ENCODE peak calls at places on chromosomes 4 and X, in seven cellular contexts. One of them, this sample, is unnamed.

GRCh38 chr4:109009909-109010308 is 247.1 kb upstream of the ETNPPL start:
- DNase-seq in A549: no peak
- DNase-seq in HCT116: no peak
- DNase-seq in K562: no peak
- DNase-seq in GM12878: no peak
- DNase-seq in GM23338: no peak
- DNase-seq in SK-N-SH: peak
- DNase-seq in this sample: no peak

GRCh38 chrX:2823795-2824386 is 4.8 kb upstream of the GYG2 start:
- DNase-seq in HCT116: no peak
- DNase-seq in GM23338: no peak
- DNase-seq in A549: no peak
- DNase-seq in SK-N-SH: no peak
- DNase-seq in GM12878: no peak
- DNase-seq in K562: no peak
- DNase-seq in this sample: no peak

GRCh38 chrX:25523574-25523973 is 507.8 kb upstream of the ARX start:
- DNase-seq in GM12878: no peak
- DNase-seq in HCT116: peak
- DNase-seq in GM23338: peak
- DNase-seq in SK-N-SH: peak
- DNase-seq in K562: peak
- DNase-seq in A549: peak
- DNase-seq in this sample: peak

GRCh38 chrX:73867144-73867543 is 304.1 kb downstream of the CHIC1 start:
- DNase-seq in GM23338: no peak
- DNase-seq in A549: no peak
- DNase-seq in GM12878: no peak
- DNase-seq in SK-N-SH: no peak
- DNase-seq in K562: no peak
- DNase-seq in HCT116: no peak
- DNase-seq in this sample: no peak

GRCh38 chr4:104677122-104677521 is 182.4 kb upstream of the CXXC4 start:
- DNase-seq in GM12878: no peak
- DNase-seq in K562: peak
- DNase-seq in A549: no peak
- DNase-seq in SK-N-SH: no peak
- DNase-seq in GM23338: peak
- DNase-seq in HCT116: no peak
- DNase-seq in this sample: no peak

GRCh38 chr4:150130953-150131352 is 52.7 kb downstream of the DCLK2 start:
- DNase-seq in A549: no peak
- DNase-seq in GM23338: no peak
- DNase-seq in SK-N-SH: no peak
- DNase-seq in HCT116: no peak
- DNase-seq in GM12878: no peak
- DNase-seq in K562: no peak
- DNase-seq in this sample: no peak

GRCh38 chr4:1238676-1239000 is 10.3 kb downstream of the CTBP1 start:
- DNase-seq in GM12878: no peak
- DNase-seq in K562: no peak
- DNase-seq in GM23338: peak
- DNase-seq in HCT116: no peak
- DNase-seq in A549: no peak
- DNase-seq in SK-N-SH: peak
- DNase-seq in this sample: no peak

GRCh38 chr4:38914859-38915258 is 47.3 kb downstream of the FAM114A1 start:
- DNase-seq in A549: no peak
- DNase-seq in HCT116: no peak
- DNase-seq in GM12878: no peak
- DNase-seq in GM23338: no peak
- DNase-seq in K562: no peak
- DNase-seq in SK-N-SH: no peak
- DNase-seq in this sample: no peak

GRCh38 chr4:113639311-113639710 is 122.2 kb downstream of the CAMK2D start:
- DNase-seq in HCT116: no peak
- DNase-seq in GM23338: no peak
- DNase-seq in A549: no peak
- DNase-seq in SK-N-SH: no peak
- DNase-seq in K562: no peak
- DNase-seq in GM12878: no peak
- DNase-seq in this sample: no peak

GRCh38 chr4:89245459-89245858 is 62.1 kb downstream of the GPRIN3 start:
- DNase-seq in A549: no peak
- DNase-seq in GM23338: no peak
- DNase-seq in GM12878: no peak
- DNase-seq in SK-N-SH: no peak
- DNase-seq in K562: no peak
- DNase-seq in HCT116: no peak
- DNase-seq in this sample: no peak

GRCh38 chrX:134423606-134424005 is 36.4 kb upstream of the HPRT1 start:
- DNase-seq in GM12878: no peak
- DNase-seq in HCT116: no peak
- DNase-seq in SK-N-SH: peak
- DNase-seq in K562: peak
- DNase-seq in A549: peak
- DNase-seq in GM23338: no peak
- DNase-seq in this sample: peak

GRCh38 chr4:172073590-172073989 is 260.4 kb downstream of the GALNTL6 start:
- DNase-seq in GM23338: no peak
- DNase-seq in A549: no peak
- DNase-seq in GM12878: no peak
- DNase-seq in K562: no peak
- DNase-seq in HCT116: no peak
- DNase-seq in SK-N-SH: no peak
- DNase-seq in this sample: no peak

GRCh38 chr4:174119818-174120217 is 163.6 kb downstream of the FBXO8 start:
- DNase-seq in K562: no peak
- DNase-seq in GM23338: no peak
- DNase-seq in A549: no peak
- DNase-seq in SK-N-SH: no peak
- DNase-seq in HCT116: no peak
- DNase-seq in GM12878: no peak
- DNase-seq in this sample: no peak

GRCh38 chr4:87299898-87300297 is 22.8 kb downstream of the HSD17B13 start:
- DNase-seq in SK-N-SH: no peak
- DNase-seq in GM12878: no peak
- DNase-seq in A549: no peak
- DNase-seq in HCT116: no peak
- DNase-seq in K562: no peak
- DNase-seq in GM23338: no peak
- DNase-seq in this sample: no peak

GRCh38 chr4:10163296-10163695 is 46.7 kb upstream of the WDR1 start:
- DNase-seq in K562: no peak
- DNase-seq in HCT116: no peak
- DNase-seq in GM23338: no peak
- DNase-seq in GM12878: no peak
- DNase-seq in SK-N-SH: no peak
- DNase-seq in A549: no peak
- DNase-seq in this sample: no peak

GRCh38 chrX:38166478-38167083 is 54.1 kb downstream of the SRPX start:
- DNase-seq in GM23338: peak
- DNase-seq in SK-N-SH: peak
- DNase-seq in GM12878: no peak
- DNase-seq in HCT116: peak
- DNase-seq in K562: peak
- DNase-seq in A549: peak
- DNase-seq in this sample: no peak

GRCh38 chr4:6269651-6270511 is at the start of gene WFS1:
- DNase-seq in K562: peak
- DNase-seq in SK-N-SH: peak
- DNase-seq in GM12878: peak
- DNase-seq in A549: peak
- DNase-seq in GM23338: peak
- DNase-seq in HCT116: peak
- DNase-seq in this sample: no peak

GRCh38 chr4:122826596-122827257 is at the start of gene FGF2:
- DNase-seq in K562: peak
- DNase-seq in GM23338: peak
- DNase-seq in HCT116: no peak
- DNase-seq in A549: peak
- DNase-seq in GM12878: no peak
- DNase-seq in SK-N-SH: peak
- DNase-seq in this sample: peak

GRCh38 chr4:103150677-103151076 is 47.5 kb downstream of the CENPE start:
- DNase-seq in GM12878: no peak
- DNase-seq in A549: peak
- DNase-seq in SK-N-SH: no peak
- DNase-seq in GM23338: no peak
- DNase-seq in K562: no peak
- DNase-seq in HCT116: no peak
- DNase-seq in this sample: no peak

GRCh38 chrX:24777660-24778059 is 83.9 kb downstream of the POLA1 start:
- DNase-seq in GM23338: no peak
- DNase-seq in GM12878: peak
- DNase-seq in A549: no peak
- DNase-seq in SK-N-SH: no peak
- DNase-seq in K562: no peak
- DNase-seq in HCT116: no peak
- DNase-seq in this sample: no peak

GRCh38 chrX:77451041-77451440 is 3.9 kb downstream of the FGF16 start:
- DNase-seq in SK-N-SH: no peak
- DNase-seq in GM23338: no peak
- DNase-seq in A549: no peak
- DNase-seq in GM12878: no peak
- DNase-seq in K562: no peak
- DNase-seq in HCT116: no peak
- DNase-seq in this sample: no peak

GRCh38 chr4:127244515-127244914 is 388.2 kb upstream of the INTU start:
- DNase-seq in GM23338: no peak
- DNase-seq in HCT116: no peak
- DNase-seq in SK-N-SH: no peak
- DNase-seq in A549: no peak
- DNase-seq in GM12878: no peak
- DNase-seq in K562: no peak
- DNase-seq in this sample: no peak

GRCh38 chr4:25859429-25860148 is 3.2 kb downstream of the SEL1L3 start:
- DNase-seq in SK-N-SH: peak
- DNase-seq in GM12878: no peak
- DNase-seq in A549: no peak
- DNase-seq in HCT116: no peak
- DNase-seq in GM23338: no peak
- DNase-seq in K562: no peak
- DNase-seq in this sample: peak

GRCh38 chr4:48766393-48766792 is 13.7 kb downstream of the FRYL start:
- DNase-seq in SK-N-SH: no peak
- DNase-seq in A549: no peak
- DNase-seq in GM23338: no peak
- DNase-seq in K562: no peak
- DNase-seq in HCT116: no peak
- DNase-seq in GM12878: no peak
- DNase-seq in this sample: no peak

GRCh38 chr4:185912779-185913178 is 100.8 kb upstream of the SORBS2 start:
- DNase-seq in A549: no peak
- DNase-seq in SK-N-SH: no peak
- DNase-seq in HCT116: no peak
- DNase-seq in GM23338: no peak
- DNase-seq in GM12878: no peak
- DNase-seq in K562: no peak
- DNase-seq in this sample: no peak

GRCh38 chr4:55175779-55176231 is 50.4 kb upstream of the KDR start:
- DNase-seq in GM23338: peak
- DNase-seq in GM12878: no peak
- DNase-seq in A549: no peak
- DNase-seq in HCT116: peak
- DNase-seq in SK-N-SH: no peak
- DNase-seq in K562: no peak
- DNase-seq in this sample: no peak

GRCh38 chr4:146087856-146088255 is 87.7 kb upstream of the LSM6 start:
- DNase-seq in SK-N-SH: no peak
- DNase-seq in K562: no peak
- DNase-seq in GM12878: no peak
- DNase-seq in GM23338: no peak
- DNase-seq in A549: no peak
- DNase-seq in HCT116: no peak
- DNase-seq in this sample: no peak
- TF ChIP-seq REST in SK-N-SH: no peak
- TF ChIP-seq REST in K562: no peak
- TF ChIP-seq REST in GM12878: no peak
- TF ChIP-seq REST in GM23338: no peak
- TF ChIP-seq REST in A549: no peak
- TF ChIP-seq REST in HCT116: no peak
- TF ChIP-seq REST in this sample: no peak

GRCh38 chrX:67780694-67781109 is 236.9 kb downstream of the AR start:
- DNase-seq in GM23338: no peak
- DNase-seq in K562: peak
- DNase-seq in SK-N-SH: no peak
- DNase-seq in A549: no peak
- DNase-seq in HCT116: no peak
- DNase-seq in GM12878: no peak
- DNase-seq in this sample: peak
- TF ChIP-seq REST in GM23338: no peak
- TF ChIP-seq REST in K562: no peak
- TF ChIP-seq REST in SK-N-SH: no peak
- TF ChIP-seq REST in A549: no peak
- TF ChIP-seq REST in HCT116: no peak
- TF ChIP-seq REST in GM12878: no peak
- TF ChIP-seq REST in this sample: no peak

GRCh38 chr4:167000141-167000852 is 234.0 kb downstream of the SPOCK3 start:
- DNase-seq in A549: no peak
- DNase-seq in SK-N-SH: no peak
- DNase-seq in HCT116: peak
- DNase-seq in GM23338: no peak
- DNase-seq in GM12878: no peak
- DNase-seq in K562: no peak
- DNase-seq in this sample: no peak
- TF ChIP-seq REST in A549: no peak
- TF ChIP-seq REST in SK-N-SH: no peak
- TF ChIP-seq REST in HCT116: no peak
- TF ChIP-seq REST in GM23338: no peak
- TF ChIP-seq REST in GM12878: no peak
- TF ChIP-seq REST in K562: no peak
- TF ChIP-seq REST in this sample: no peak

GRCh38 chrX:111372065-111372464 is 39.9 kb downstream of the DCX start:
- DNase-seq in HCT116: no peak
- DNase-seq in A549: no peak
- DNase-seq in SK-N-SH: no peak
- DNase-seq in GM23338: no peak
- DNase-seq in K562: no peak
- DNase-seq in GM12878: no peak
- DNase-seq in this sample: no peak

GRCh38 chrX:111376486-111376885 is 35.5 kb downstream of the DCX start:
- DNase-seq in K562: no peak
- DNase-seq in HCT116: no peak
- DNase-seq in GM12878: no peak
- DNase-seq in GM23338: no peak
- DNase-seq in A549: no peak
- DNase-seq in SK-N-SH: no peak
- DNase-seq in this sample: no peak

GRCh38 chrX:111376897-111377601 is 34.9 kb downstream of the DCX start:
- DNase-seq in GM12878: no peak
- DNase-seq in GM23338: peak
- DNase-seq in K562: no peak
- DNase-seq in SK-N-SH: no peak
- DNase-seq in A549: no peak
- DNase-seq in HCT116: no peak
- DNase-seq in this sample: no peak

DNA sequence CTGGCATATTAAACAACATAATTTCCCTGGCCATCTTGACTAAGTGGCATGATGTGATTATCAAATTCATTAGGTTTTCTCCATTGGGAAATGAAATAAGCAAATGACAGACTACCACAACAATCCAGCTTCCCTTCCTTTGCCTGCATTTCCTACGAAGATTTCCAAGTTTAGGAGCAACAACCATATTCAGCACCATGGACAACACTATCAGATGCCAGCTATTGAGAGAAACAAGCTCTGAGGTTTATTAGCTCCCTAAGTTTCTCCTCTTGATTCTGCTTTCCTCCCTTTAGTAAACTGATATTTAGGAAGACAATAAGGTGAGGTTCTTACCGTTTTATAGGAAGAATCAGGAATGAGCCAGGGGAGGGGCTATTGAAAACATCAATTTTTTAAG is 36.2 kb downstream of the DCX start:
- DNase-seq in A549: no peak
- DNase-seq in GM12878: no peak
- DNase-seq in K562: no peak
- DNase-seq in SK-N-SH: no peak
- DNase-seq in GM23338: peak
- DNase-seq in HCT116: no peak
- DNase-seq in this sample: no peak
- TF ChIP-seq REST in A549: peak
- TF ChIP-seq REST in GM12878: peak
- TF ChIP-seq REST in K562: peak
- TF ChIP-seq REST in SK-N-SH: peak
- TF ChIP-seq REST in GM23338: peak
- TF ChIP-seq REST in HCT116: peak
- TF ChIP-seq REST in this sample: peak